ENCODE peak calls at places on chromosomes 13 and 19, in ten cellular contexts. U, M, H, E, G, R, X, N, O and B are unnamed samples. For H3K4me1, the result is how much of the 10 kb centered on the place peaks cover.

GRCh38 chr13:28339419-28339818 is 155.5 kb downstream of the FLT1 start:
- DNase-seq in U (no peak), M (no peak), H (no peak), E (no peak), G (no peak), R (no peak), X (no peak), N (no peak), O (no peak), B (no peak)

GRCh38 chr19:37669336-37669963 is 14.2 kb upstream of the ZFP30 start:
- DNase-seq in U (no peak), M (no peak), H (no peak), E (no peak), G (no peak), R (no peak), X (no peak), N (no peak), O (no peak), B (no peak)

GRCh38 chr19:48010932-48011758 is 16.7 kb downstream of the ELSPBP1 start:
- DNase-seq in U (no peak), M (no peak), H (no peak), E (no peak), G (no peak), R (no peak), X (no peak), N (no peak), O (no peak), B (no peak)

GRCh38 chr19:33390120-33390907 is 16.8 kb downstream of the CEBPG start:
- DNase-seq in U (no peak), M (peak), H (no peak), E (peak), G (peak), R (no peak), X (peak), N (peak), O (peak), B (peak)

GRCh38 chr19:32138416-32138815 is 207.0 kb upstream of the ZNF507 start:
- DNase-seq in U (no peak), M (no peak), H (no peak), E (no peak), G (no peak), R (no peak), X (no peak), N (no peak), O (no peak), B (no peak)

GRCh38 chr19:45428385-45429231 is 4.9 kb upstream of the ERCC1 start:
- DNase-seq in U (no peak), M (peak), H (no peak), E (peak), G (peak), R (no peak), X (peak), N (peak), O (no peak), B (peak)

GRCh38 chr13:48446454-48446853 is 33.5 kb upstream of the LPAR6 start:
- DNase-seq in U (no peak), M (no peak), H (no peak), E (no peak), G (no peak), R (no peak), X (no peak), N (no peak), O (no peak), B (no peak)

GRCh38 chr19:16628984-16629691 is 1.1 kb upstream of the MED26 start:
- DNase-seq in U (no peak), M (no peak), H (no peak), E (peak), G (peak), R (no peak), X (no peak), N (no peak), O (no peak), B (peak)

GRCh38 chr13:104872153-104872552 is 1663.3 kb downstream of the EFNB2 start:
- DNase-seq in U (no peak), M (no peak), H (no peak), E (no peak), G (no peak), R (no peak), X (no peak), N (no peak), O (no peak), B (no peak)

GRCh38 chr13:89686171-89686570 is 1661.3 kb upstream of the MIR17HG start:
- DNase-seq in U (no peak), M (no peak), H (no peak), E (no peak), G (no peak), R (no peak), X (no peak), N (no peak), O (no peak), B (no peak)

GRCh38 chr13:108154421-108154858 is 60.9 kb downstream of the LIG4 start:
- DNase-seq in U (no peak), M (no peak), H (no peak), E (no peak), G (no peak), R (no peak), X (no peak), N (no peak), O (no peak), B (no peak)

GRCh38 chr19:53057904-53058579 is 13.5 kb downstream of the ERVV-2 start:
- DNase-seq in U (no peak), M (no peak), H (no peak), E (no peak), G (peak), R (no peak), X (no peak), N (no peak), O (peak), B (no peak)

GRCh38 chr19:46022431-46023310 is at the start of gene PGLYRP1:
- DNase-seq in U (no peak), M (no peak), H (no peak), E (no peak), G (no peak), R (peak), X (no peak), N (no peak), O (no peak), B (no peak)

GRCh38 chr13:43309301-43309700 is 285.9 kb downstream of the DNAJC15 start:
- DNase-seq in U (no peak), M (no peak), H (no peak), E (no peak), G (no peak), R (no peak), X (no peak), N (no peak), O (no peak), B (no peak)

GRCh38 chr19:34173145-34173956 is 1.0 kb downstream of the LSM14A start:
- DNase-seq in U (peak), M (no peak), H (peak), E (peak), G (no peak), R (peak), X (peak), N (no peak), O (peak), B (no peak)

DNA sequence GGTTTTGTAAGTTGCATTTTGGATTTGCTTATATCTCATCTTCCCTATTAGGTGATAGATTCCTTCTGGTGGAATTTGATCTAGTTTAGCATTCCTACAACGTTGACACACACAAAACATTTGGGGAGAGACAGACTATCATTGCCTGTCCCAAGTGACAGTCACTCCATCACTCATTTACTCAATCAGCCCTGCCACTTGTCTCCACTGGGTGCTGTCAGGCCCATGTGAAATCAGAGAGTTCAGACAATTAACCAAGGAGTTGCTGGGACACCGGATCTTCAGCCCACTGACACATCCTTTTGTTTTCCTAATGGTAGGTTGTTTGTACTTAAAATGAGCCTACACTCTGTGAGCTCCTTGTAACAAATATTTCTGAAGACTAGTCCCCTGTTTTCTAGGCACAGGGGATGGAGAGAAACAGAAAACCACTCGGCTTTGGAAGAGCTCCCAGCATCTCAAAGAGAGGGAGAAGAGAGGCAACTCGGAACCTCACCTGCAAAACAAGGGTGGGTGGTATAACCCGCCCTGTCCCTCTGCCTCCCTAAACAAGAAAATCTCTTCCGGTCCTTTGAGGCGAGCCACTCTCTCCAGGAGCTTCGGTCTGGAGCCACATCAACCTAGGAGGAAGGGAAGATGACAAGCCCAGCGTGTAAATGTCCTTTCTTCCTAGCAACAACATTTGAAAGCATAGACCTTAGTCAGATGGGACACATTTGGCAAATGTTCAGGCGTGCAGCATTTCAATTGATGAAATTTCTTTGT is 440.9 kb upstream of the KLF12 start:
- DNase-seq in U (no peak), M (no peak), H (no peak), E (no peak), G (no peak), R (no peak), X (no peak), N (no peak), O (no peak), B (no peak)
- H3K27ac ChIP-seq in U (no peak), M (no peak), H (no peak), E (no peak), G (peak), R (no peak), X (no peak), N (peak), O (no peak), B (no peak)

GRCh38 chr19:39401549-39402416 is 4.9 kb upstream of the ZFP36 start:
- DNase-seq in U (peak), M (peak), H (peak), E (peak), G (no peak), R (peak), X (peak), N (peak), O (peak), B (no peak)
- H3K4me1 ChIP-seq in U (half or more), M (under half), H (half or more), E (half or more), G (half or more), R (half or more), X (under half), N (under half), O (under half), B (under half)

DNA sequence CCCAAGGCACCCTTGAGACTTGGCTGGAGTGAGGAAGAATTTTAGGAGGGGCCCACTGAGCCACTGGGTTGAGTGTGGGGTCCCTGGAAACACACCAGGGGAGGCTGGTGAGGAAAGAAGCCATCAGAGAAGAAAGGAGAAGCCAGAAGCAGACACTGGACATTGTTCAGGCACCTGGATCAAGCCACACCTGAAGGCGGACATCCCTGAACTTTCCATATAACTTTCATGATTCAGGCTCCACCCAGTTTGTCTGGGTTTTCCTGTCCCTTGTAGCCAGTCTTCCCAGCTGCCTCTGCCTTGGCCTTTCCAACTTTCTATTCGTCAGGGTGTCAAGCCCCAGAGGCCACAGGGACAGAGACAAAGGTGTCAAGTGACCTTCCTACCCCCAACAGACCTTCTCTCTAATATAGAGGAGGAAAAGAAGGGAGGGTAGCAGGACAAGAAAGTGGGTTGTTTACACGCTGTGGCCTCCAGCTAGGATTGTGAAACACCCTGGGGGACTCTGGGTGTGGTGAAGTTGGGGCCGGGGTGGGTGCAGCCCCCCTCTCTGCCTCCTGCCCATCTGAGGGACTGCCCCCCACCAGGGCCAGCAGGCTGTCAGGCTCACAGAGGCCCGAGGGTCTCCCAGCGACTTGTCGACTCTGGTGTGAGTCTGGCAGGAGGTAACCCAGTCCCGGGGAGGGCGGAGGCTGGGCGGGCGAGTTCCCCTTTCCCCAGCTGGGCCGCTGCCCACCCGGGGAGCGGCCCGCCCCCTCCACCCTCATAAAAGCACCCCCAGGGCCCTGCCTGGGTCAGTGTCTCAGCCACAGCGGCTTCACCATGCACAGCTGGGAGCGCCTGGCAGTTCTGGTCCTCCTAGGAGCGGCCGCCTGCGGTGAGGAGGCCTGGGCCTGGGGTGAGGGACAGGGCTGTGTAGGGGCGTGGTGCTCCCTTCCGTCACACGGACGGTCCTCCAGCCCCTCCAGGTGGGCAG is at the start of gene CFD:
- DNase-seq in U (no peak), M (no peak), H (peak), E (no peak), G (peak), R (peak), X (peak), N (peak), O (peak), B (peak)
- H3K4me3 ChIP-seq in U (peak), M (no peak), H (peak), E (no peak), G (peak), R (no peak), X (peak), N (peak), O (no peak), B (peak)

DNA sequence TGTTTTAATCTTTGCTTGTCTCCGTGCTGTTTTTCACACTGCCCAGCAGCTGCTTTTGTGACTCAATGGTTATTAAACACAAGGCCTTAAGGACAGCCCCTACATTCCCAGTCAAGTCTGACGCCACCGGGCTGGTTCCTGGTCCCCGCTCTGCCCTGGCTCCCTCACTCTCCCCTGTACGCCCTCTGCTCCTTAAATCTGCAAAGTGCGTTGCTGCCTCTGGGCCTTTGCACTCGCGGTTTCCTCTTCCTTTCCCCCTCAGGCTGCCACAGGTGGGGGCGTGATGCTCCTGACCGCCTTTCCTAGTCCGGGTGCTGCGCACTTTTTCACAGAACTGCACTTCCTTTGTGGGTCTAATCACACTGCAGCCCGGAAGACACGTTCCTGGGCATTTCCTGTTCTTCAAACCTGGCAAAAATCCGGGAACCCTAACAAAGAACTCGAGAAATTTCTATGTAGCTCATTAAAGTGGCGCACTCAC is 25.6 kb downstream of the NOSIP start:
- DNase-seq in U (peak), M (no peak), H (no peak), E (peak), G (no peak), R (peak), X (peak), N (peak), O (no peak), B (no peak)
- H3K27ac ChIP-seq in U (peak), M (no peak), H (no peak), E (peak), G (peak), R (peak), X (peak), N (no peak), O (no peak), B (peak)

GRCh38 chr13:99351772-99352171 is 44.6 kb upstream of the GPR183 start:
- DNase-seq in U (peak), M (no peak), H (no peak), E (no peak), G (no peak), R (no peak), X (no peak), N (no peak), O (no peak), B (no peak)

GRCh38 chr13:99354371-99354951 is 47.3 kb upstream of the GPR183 start:
- DNase-seq in U (no peak), M (no peak), H (no peak), E (no peak), G (no peak), R (no peak), X (no peak), N (no peak), O (no peak), B (no peak)

GRCh38 chr13:99353836-99354235 is 46.6 kb upstream of the GPR183 start:
- DNase-seq in U (no peak), M (no peak), H (no peak), E (no peak), G (no peak), R (no peak), X (no peak), N (no peak), O (no peak), B (no peak)

GRCh38 chr13:99350191-99350590 is 43.0 kb upstream of the GPR183 start:
- DNase-seq in U (no peak), M (no peak), H (no peak), E (no peak), G (no peak), R (no peak), X (no peak), N (no peak), O (no peak), B (no peak)

DNA sequence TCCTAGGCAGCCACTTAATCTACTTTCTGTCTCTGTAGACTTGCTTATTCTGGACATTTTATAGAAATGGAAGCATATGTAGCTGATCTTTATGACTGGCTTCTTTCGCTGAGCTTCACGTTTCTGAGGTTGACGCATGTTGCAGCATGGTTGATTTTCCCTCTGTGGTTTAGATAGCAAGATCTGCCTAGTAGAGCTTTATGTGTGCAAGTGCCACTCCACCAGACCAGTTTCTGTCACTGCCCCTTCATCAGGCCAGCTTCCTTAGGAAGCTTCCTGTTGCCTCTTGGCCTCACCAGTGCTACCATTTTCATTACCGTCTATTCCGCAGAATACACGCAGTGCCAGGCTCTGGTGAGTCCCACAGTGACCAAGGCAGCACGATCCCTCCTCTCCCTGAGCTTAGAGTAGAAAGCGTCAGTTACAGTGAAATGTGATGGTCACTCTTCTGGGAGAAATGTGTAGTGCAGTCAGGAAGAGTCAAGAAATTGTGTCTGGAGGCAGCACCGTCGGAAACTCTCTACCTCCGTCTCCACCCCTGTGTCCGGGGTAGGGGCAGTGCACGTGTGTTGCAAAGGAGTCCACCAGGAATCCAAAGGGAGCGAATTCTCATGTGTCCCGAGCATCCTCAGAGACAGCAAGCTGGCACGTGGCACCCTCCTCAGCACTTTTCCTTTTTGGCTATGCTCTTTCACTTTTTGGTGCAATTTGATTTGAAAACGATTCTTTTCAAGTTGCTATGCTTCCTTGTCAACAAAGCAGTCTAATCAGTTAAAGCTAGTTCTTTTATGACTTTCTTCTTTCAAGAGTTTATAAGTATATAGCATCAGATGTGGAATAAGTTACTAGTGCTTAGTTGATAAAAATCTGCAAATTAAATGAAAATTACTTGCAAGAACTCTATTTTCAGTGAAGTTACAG is 45.4 kb upstream of the GPR183 start:
- DNase-seq in U (no peak), M (no peak), H (no peak), E (no peak), G (no peak), R (no peak), X (no peak), N (no peak), O (no peak), B (no peak)
- H3K4me1 ChIP-seq in U (half or more), M (under half), H (under half), E (under half), G (under half), R (half or more), X (under half), N (under half), O (under half), B (under half)

DNA sequence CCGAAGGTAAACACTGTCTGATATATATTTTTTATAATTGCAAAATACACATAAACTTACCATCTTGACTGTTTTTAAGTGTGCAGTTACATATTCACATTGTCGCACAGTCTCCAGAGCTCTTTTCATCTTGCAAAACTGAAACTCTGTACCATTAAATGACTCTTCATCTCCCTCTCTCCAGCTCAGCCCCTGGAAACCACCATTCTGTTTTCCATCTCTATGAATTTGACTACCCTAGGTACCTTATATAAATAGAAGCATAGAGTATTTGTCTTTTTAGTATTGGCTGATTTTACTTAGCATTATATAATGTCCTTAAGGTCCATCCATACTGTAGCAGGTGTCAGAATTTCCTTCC is 45.8 kb downstream of the LRCH1 start:
- DNase-seq in U (no peak), M (no peak), H (no peak), E (no peak), G (no peak), R (no peak), X (no peak), N (no peak), O (no peak), B (no peak)
- H3K4me3 ChIP-seq in U (no peak), M (no peak), H (no peak), E (no peak), G (peak), R (no peak), X (no peak), N (no peak), O (no peak), B (no peak)